ENCODE peak calls at places on chromosomes 12 and 14, in eight cellular contexts. F, H, V, I, P, Q, O and R are unnamed samples. For H3K36me3 and H3K4me1, the result is how much of the 10 kb centered on the place peaks cover.

GRCh38 chr14:35339761-35340406 is 47.7 kb downstream of the PSMA6 start:
- DNase-seq in F (no peak), Q (peak), P (no peak), V (no peak), H (no peak), O (no peak), I (no peak), R (no peak)

GRCh38 chr12:43728698-43729097 is 29.9 kb downstream of the PUS7L start:
- DNase-seq in O (no peak), I (no peak), F (no peak), Q (no peak), P (no peak), V (no peak), H (no peak), R (no peak)

GRCh38 chr14:54627718-54628345 is 60.9 kb downstream of the SAMD4A start:
- DNase-seq in I (no peak), P (peak), V (peak), H (no peak), O (peak), F (peak), Q (no peak), R (no peak)

GRCh38 chr14:72256055-72256454 is 323.8 kb downstream of the RGS6 start:
- DNase-seq in I (no peak), F (no peak), Q (no peak), P (no peak), H (no peak), O (no peak), V (no peak), R (no peak)

GRCh38 chr14:86505808-86506207 is 975.9 kb downstream of the FLRT2 start:
- DNase-seq in H (no peak), F (no peak), Q (no peak), O (no peak), V (no peak), P (no peak), I (no peak), R (no peak)

GRCh38 chr14:20697273-20698017 is 8.9 kb downstream of the ANG start:
- DNase-seq in O (peak), F (no peak), I (peak), V (peak), P (peak), H (peak), Q (no peak), R (peak)

GRCh38 chr14:102155150-102155549 is 15.5 kb downstream of the WDR20 start:
- DNase-seq in P (peak), Q (no peak), F (no peak), V (peak), H (no peak), O (no peak), I (no peak), R (no peak)

GRCh38 chr14:51139221-51139681 is 44.3 kb upstream of the TRIM9 start:
- DNase-seq in F (no peak), V (no peak), H (no peak), P (no peak), I (no peak), O (peak), Q (no peak), R (no peak)

GRCh38 chr14:60313093-60313492 is 64.1 kb downstream of the PPM1A start:
- DNase-seq in H (no peak), V (no peak), I (peak), F (no peak), P (no peak), Q (no peak), O (no peak), R (no peak)

GRCh38 chr12:109387425-109388166 is 39.9 kb downstream of the MYO1H start:
- DNase-seq in P (peak), F (no peak), Q (no peak), I (peak), O (no peak), H (no peak), V (peak), R (no peak)

GRCh38 chr14:104975481-104976197 is 2.5 kb downstream of the AHNAK2 start:
- DNase-seq in O (no peak), P (peak), F (no peak), Q (peak), V (peak), I (peak), H (no peak), R (no peak)

GRCh38 chr12:110079477-110080400 is 31.4 kb upstream of the C12orf76 start:
- DNase-seq in P (no peak), H (peak), V (no peak), O (peak), F (peak), I (no peak), Q (peak), R (peak)

GRCh38 chr12:51381226-51382079 is 9.8 kb downstream of the GALNT6 start:
- DNase-seq in P (no peak), F (no peak), I (no peak), O (no peak), Q (no peak), H (no peak), V (no peak), R (no peak)

GRCh38 chr12:111904438-111904837 is 62.4 kb downstream of the MAPKAPK5 start:
- DNase-seq in H (no peak), P (peak), I (peak), Q (no peak), O (no peak), V (no peak), F (no peak), R (no peak)

GRCh38 chr12:98699568-98699967 is 54.5 kb downstream of the APAF1 start:
- DNase-seq in O (no peak), P (no peak), H (no peak), F (no peak), Q (no peak), V (no peak), I (no peak), R (no peak)

GRCh38 chr12:111741235-111741812 is 25.4 kb upstream of the ALDH2 start:
- DNase-seq in V (no peak), P (no peak), H (peak), Q (no peak), O (peak), F (no peak), I (no peak), R (no peak)

GRCh38 chr14:53807580-53807979 is 149.0 kb downstream of the BMP4 start:
- DNase-seq in Q (no peak), P (no peak), H (no peak), F (no peak), V (no peak), O (no peak), I (no peak), R (no peak)

GRCh38 chr14:94940263-94940993 is 170.5 kb upstream of the GSC start:
- DNase-seq in O (no peak), I (no peak), H (no peak), F (no peak), Q (peak), P (no peak), V (no peak), R (no peak)

GRCh38 chr14:55938249-55938791 is 179.9 kb upstream of the PELI2 start:
- DNase-seq in I (no peak), F (no peak), O (no peak), V (no peak), H (no peak), Q (peak), P (no peak), R (no peak)

GRCh38 chr14:55028066-55028465 is 1.0 kb downstream of the SOCS4 start:
- DNase-seq in V (no peak), F (no peak), O (no peak), Q (no peak), H (no peak), P (peak), I (no peak), R (no peak)

GRCh38 chr12:57611810-57612710 is 825 bp downstream of the ARHGEF25 start:
- DNase-seq in V (no peak), F (no peak), O (no peak), I (peak), Q (no peak), H (no peak), P (no peak), R (no peak)

GRCh38 chr12:66537866-66538265 is 141.0 kb downstream of the GRIP1 start:
- DNase-seq in I (no peak), O (no peak), P (no peak), V (no peak), F (no peak), H (no peak), Q (no peak), R (no peak)

GRCh38 chr14:33376510-33376909 is 437.8 kb downstream of the NPAS3 start:
- DNase-seq in P (no peak), O (no peak), Q (no peak), V (no peak), H (no peak), F (no peak), I (no peak), R (no peak)

GRCh38 chr14:89167705-89168104 is 249.3 kb downstream of the FOXN3 start:
- DNase-seq in Q (no peak), F (no peak), H (no peak), O (no peak), I (no peak), V (no peak), P (no peak), R (no peak)

GRCh38 chr12:130131817-130132216 is 30.4 kb upstream of the FZD10 start:
- DNase-seq in Q (no peak), O (no peak), P (no peak), I (peak), V (no peak), H (no peak), F (no peak), R (no peak)

GRCh38 chr14:79018846-79019245 is 848.7 kb downstream of the NRXN3 start:
- DNase-seq in O (no peak), I (no peak), P (no peak), H (no peak), V (no peak), F (no peak), Q (no peak), R (no peak)

GRCh38 chr14:67240168-67240932 is 885 bp upstream of the PALS1 start:
- DNase-seq in V (peak), F (no peak), O (peak), P (peak), Q (peak), H (peak), I (peak), R (peak)

GRCh38 chr12:41924111-41924510 is 220.6 kb downstream of the GXYLT1 start:
- DNase-seq in F (no peak), Q (no peak), V (no peak), P (no peak), H (no peak), O (no peak), I (no peak), R (no peak)

GRCh38 chr12:76303365-76303764 is 44.9 kb downstream of the BBS10 start:
- DNase-seq in V (no peak), H (no peak), I (no peak), Q (no peak), O (no peak), P (no peak), F (no peak), R (no peak)

DNA sequence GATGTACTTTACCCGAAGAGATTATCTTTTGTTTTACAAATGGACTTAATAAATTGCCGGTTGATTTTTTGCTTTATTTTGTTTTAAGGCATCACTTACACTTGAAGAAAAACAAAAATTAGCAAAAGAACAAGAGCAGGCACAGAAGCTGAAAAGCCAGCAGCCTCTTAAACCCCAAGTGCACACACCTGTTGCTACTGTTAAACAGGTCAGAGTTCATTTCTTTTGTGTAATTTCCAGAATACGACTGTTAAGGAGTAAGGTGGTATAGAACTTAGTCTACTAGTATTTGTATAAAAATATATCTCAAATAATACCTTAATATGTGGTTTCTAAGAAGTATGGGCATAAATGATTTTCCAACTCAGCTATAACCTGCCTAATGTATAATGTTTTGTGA is 19.6 kb upstream of the SLC17A8 start:
- DNase-seq in P (no peak), F (no peak), H (no peak), I (no peak), V (no peak), O (no peak), Q (no peak), R (no peak)
- H3K36me3 ChIP-seq in P (half or more), F (under half), H (under half), I (half or more), V (under half), O (under half), Q (under half), R (under half)

GRCh38 chr14:103535081-103535890 is 6.3 kb downstream of the TRMT61A start:
- DNase-seq in O (no peak), H (no peak), I (no peak), P (no peak), V (no peak), F (no peak), Q (peak), R (no peak)

GRCh38 chr14:103535891-103536565 is 7.0 kb downstream of the TRMT61A start:
- DNase-seq in Q (peak), H (no peak), F (no peak), V (no peak), O (no peak), P (no peak), I (no peak), R (no peak)

GRCh38 chr14:103533137-103533998 is 4.4 kb downstream of the TRMT61A start:
- DNase-seq in Q (peak), O (no peak), P (no peak), H (no peak), F (no peak), I (no peak), V (no peak), R (no peak)

GRCh38 chr14:103533999-103534575 is 5.1 kb downstream of the TRMT61A start:
- DNase-seq in H (no peak), I (no peak), F (no peak), Q (peak), V (no peak), O (no peak), P (no peak), R (no peak)

GRCh38 chr14:103534576-103535061 is 5.6 kb downstream of the TRMT61A start:
- DNase-seq in I (no peak), P (no peak), O (no peak), H (no peak), F (no peak), V (no peak), Q (peak), R (no peak)
- H3K4me1 ChIP-seq in I (under half), P (under half), O (under half), H (under half), F (under half), V (under half), Q (half or more), R (under half)

GRCh38 chr14:81401420-81402122 is 1.4 kb upstream of the STON2 start:
- DNase-seq in P (no peak), F (no peak), H (no peak), I (no peak), Q (no peak), O (no peak), V (no peak), R (no peak)

GRCh38 chr14:81400202-81400678 is at the start of gene STON2:
- DNase-seq in I (no peak), F (no peak), H (no peak), Q (no peak), P (no peak), O (peak), V (no peak), R (no peak)

GRCh38 chr14:81400852-81401251 is 728 bp upstream of the STON2 start:
- DNase-seq in H (no peak), P (no peak), O (peak), V (peak), Q (peak), F (no peak), I (no peak), R (peak)

GRCh38 chr14:81398196-81398891 is 1.8 kb downstream of the STON2 start:
- DNase-seq in P (no peak), F (no peak), Q (no peak), V (no peak), I (no peak), H (no peak), O (no peak), R (no peak)

GRCh38 chr14:81402123-81402495 is 2.0 kb upstream of the STON2 start:
- DNase-seq in Q (no peak), O (no peak), I (no peak), P (no peak), H (no peak), F (no peak), V (no peak), R (no peak)
- H3K4me3 ChIP-seq in Q (no peak), O (no peak), I (no peak), P (no peak), H (no peak), F (no peak), V (no peak), R (no peak)

DNA sequence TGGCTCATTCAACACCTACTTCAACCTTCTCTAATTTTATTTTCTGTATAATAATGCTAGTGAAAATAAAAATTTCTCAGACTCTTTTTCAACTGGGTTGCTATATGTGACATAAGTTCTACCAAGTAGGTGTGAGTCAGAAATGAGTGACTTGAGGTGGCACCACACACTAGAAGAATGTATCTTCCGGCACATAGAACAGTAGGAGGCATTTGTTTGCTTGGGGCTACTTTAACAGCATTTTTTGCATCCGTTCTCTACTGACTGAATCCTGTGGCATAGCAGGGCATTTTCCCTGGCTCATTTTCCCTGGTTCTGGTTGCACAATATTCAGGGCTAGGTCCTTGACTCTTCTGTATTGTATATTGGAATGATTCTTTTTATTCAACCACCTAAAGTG is 194.0 kb upstream of the SLC16A7 start:
- DNase-seq in V (no peak), Q (no peak), H (no peak), I (no peak), P (no peak), O (no peak), F (no peak), R (no peak)
- H3K36me3 ChIP-seq in V (under half), Q (under half), H (under half), I (under half), P (under half), O (under half), F (under half), R (under half)

GRCh38 chr12:6297170-6297569 is 13.3 kb upstream of the PLEKHG6 start:
- DNase-seq in H (no peak), V (no peak), P (no peak), I (no peak), F (no peak), Q (peak), O (no peak), R (no peak)

GRCh38 chr12:6306151-6306550 is 4.3 kb upstream of the PLEKHG6 start:
- DNase-seq in I (no peak), O (no peak), F (no peak), Q (no peak), P (no peak), V (no peak), H (no peak), R (no peak)

GRCh38 chr12:6303046-6303445 is 7.4 kb upstream of the PLEKHG6 start:
- DNase-seq in O (no peak), P (no peak), I (no peak), H (no peak), Q (no peak), V (no peak), F (no peak), R (no peak)

GRCh38 chr12:6302621-6303020 is 7.9 kb upstream of the PLEKHG6 start:
- DNase-seq in V (no peak), I (no peak), P (no peak), F (no peak), O (no peak), H (no peak), Q (no peak), R (no peak)

DNA sequence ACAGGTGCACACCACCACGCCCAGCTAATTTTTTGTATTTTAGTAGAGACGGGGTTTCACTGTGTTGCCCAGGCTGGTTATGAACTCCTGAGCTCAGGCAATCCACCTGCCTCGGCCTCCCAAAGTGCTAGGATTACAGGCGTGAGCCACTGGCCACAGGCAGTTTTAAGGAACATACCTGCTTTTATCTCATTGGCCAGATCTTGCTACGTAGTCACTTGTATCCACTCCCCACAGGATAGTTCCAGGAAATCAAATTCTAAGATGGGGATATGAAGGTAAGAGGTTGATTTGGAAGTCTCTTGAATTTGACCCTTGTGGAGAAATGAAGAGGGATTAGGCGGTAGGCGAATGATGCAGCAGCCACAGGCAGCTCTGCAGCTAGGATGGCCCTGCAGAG is 8.8 kb upstream of the PLEKHG6 start:
- DNase-seq in V (no peak), F (no peak), P (no peak), H (no peak), I (no peak), Q (peak), O (no peak), R (no peak)
- H3K4me1 ChIP-seq in V (under half), F (under half), P (under half), H (under half), I (under half), Q (under half), O (under half), R (under half)

DNA sequence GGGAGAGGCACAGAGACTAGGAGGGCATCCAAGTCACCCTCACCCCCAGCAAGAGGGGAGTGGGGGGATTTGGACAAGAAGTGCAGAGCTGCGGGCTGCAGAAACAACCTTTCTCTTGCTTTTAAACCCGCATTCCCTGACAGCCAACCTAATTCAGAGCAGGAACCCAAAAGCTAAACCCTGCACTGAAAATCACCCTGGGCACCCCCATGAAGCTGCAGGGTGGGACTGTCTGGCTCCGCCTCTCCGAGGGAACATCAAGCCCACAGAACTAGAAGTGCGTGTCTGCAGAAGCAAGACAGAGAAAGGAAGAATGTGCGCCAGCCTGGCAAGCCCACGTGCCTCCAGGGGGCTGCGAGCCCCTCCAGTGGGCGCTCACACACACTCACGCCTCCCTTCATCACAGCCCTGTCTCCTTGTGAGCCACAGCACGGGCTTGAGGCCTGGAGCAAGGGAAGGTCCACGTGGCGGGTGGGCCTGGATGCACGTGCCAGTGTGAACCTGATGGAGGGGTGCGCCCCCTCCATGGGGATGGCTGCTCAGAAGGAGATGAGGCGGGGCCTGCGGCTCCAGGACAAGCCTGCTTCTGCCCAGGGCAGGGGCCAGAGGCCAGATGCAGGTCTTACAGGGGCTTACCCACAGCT is 27.8 kb upstream of the PNMA1 start:
- DNase-seq in I (peak), O (peak), H (no peak), P (no peak), V (no peak), F (no peak), Q (peak), R (no peak)
- H3K4me3 ChIP-seq in I (no peak), O (no peak), H (no peak), P (no peak), V (no peak), F (peak), Q (no peak), R (no peak)

GRCh38 chr12:55789893-55790292 is 27.6 kb downstream of the SARNP start:
- DNase-seq in P (no peak), H (no peak), Q (no peak), V (no peak), I (no peak), F (no peak), O (no peak), R (no peak)
- H3K36me3 ChIP-seq in P (half or more), H (under half), Q (half or more), V (under half), I (half or more), F (under half), O (under half), R (under half)